ENCODE peak calls at places on chromosomes 4 and X, in four cellular contexts. O is GM23248, T is gastrocnemius medialis, M is stomach. R is an unnamed sample.
A peak's percentile ranks its signal among the peaks of the same experiment; 100 is the strongest.

GRCh38 chr4:153375303-153375702 is 30.8 kb downstream of the MND1 start:
- DNase-seq in M (no peak), T (no peak), O (no peak), R (no peak)

GRCh38 chr4:95547708-95548471 is 883 bp downstream of the UNC5C start:
- DNase-seq in T (no peak), M (no peak), O (peak; percentile 26), R (peak; percentile 42)

GRCh38 chrX:129782706-129783105 is 3.0 kb downstream of the SASH3 start:
- DNase-seq in T (no peak), M (no peak), O (no peak), R (no peak)

GRCh38 chr4:168183717-168184571 is 91.6 kb downstream of the ANXA10 start:
- DNase-seq in M (no peak), O (peak; percentile 61), T (no peak), R (peak; percentile 32)

GRCh38 chr4:120991885-120992284 is 69.4 kb upstream of the PRDM5 start:
- DNase-seq in T (no peak), O (peak; percentile 7), M (no peak), R (no peak)

GRCh38 chr4:114729339-114729738 is 130.7 kb downstream of the UGT8 start:
- DNase-seq in O (no peak), T (no peak), M (no peak), R (peak; percentile 17)

GRCh38 chr4:148163011-148163410 is 279.2 kb downstream of the NR3C2 start:
- DNase-seq in M (no peak), T (no peak), O (no peak), R (no peak)

GRCh38 chr4:102438873-102439614 is 62.1 kb upstream of the NFKB1 start:
- DNase-seq in T (peak; percentile 23), O (peak; percentile 92), M (no peak), R (no peak)

GRCh38 chrX:20947411-20947912 is 426.8 kb upstream of the CNKSR2 start:
- DNase-seq in M (no peak), O (no peak), T (no peak), R (peak; percentile 17)

GRCh38 chr4:25413261-25413660 is 36.2 kb downstream of the ANAPC4 start:
- DNase-seq in M (no peak), O (no peak), T (no peak), R (no peak)

GRCh38 chrX:154358829-154359228 is 15.6 kb downstream of the FLNA start:
- DNase-seq in M (no peak), O (no peak), T (no peak), R (no peak)

GRCh38 chr4:142656178-142656577 is 189.9 kb downstream of the INPP4B start:
- DNase-seq in T (no peak), M (no peak), O (peak; percentile 27), R (no peak)

GRCh38 chr4:48028654-48029053 is 12.1 kb downstream of the NIPAL1 start:
- DNase-seq in M (no peak), O (no peak), T (no peak), R (no peak)

GRCh38 chrX:154419688-154420401 is 8.5 kb downstream of the TAFAZZIN start:
- DNase-seq in M (no peak), O (no peak), T (no peak), R (no peak)

GRCh38 chrX:15471016-15471415 is 22.1 kb downstream of the PIR start:
- DNase-seq in O (peak; percentile 69), T (peak; percentile 45), M (peak; percentile 65), R (peak; percentile 63)

GRCh38 chrX:152212969-152213368 is 74.6 kb upstream of the MAGEA10 start:
- DNase-seq in M (no peak), T (no peak), O (no peak), R (no peak)
- H3K27me3 ChIP-seq in M (no peaks in the 10 kb centered on the region), T (no peaks in the 10 kb centered on the region), O (no peaks in the 10 kb centered on the region), R (no peaks in the 10 kb centered on the region)

DNA sequence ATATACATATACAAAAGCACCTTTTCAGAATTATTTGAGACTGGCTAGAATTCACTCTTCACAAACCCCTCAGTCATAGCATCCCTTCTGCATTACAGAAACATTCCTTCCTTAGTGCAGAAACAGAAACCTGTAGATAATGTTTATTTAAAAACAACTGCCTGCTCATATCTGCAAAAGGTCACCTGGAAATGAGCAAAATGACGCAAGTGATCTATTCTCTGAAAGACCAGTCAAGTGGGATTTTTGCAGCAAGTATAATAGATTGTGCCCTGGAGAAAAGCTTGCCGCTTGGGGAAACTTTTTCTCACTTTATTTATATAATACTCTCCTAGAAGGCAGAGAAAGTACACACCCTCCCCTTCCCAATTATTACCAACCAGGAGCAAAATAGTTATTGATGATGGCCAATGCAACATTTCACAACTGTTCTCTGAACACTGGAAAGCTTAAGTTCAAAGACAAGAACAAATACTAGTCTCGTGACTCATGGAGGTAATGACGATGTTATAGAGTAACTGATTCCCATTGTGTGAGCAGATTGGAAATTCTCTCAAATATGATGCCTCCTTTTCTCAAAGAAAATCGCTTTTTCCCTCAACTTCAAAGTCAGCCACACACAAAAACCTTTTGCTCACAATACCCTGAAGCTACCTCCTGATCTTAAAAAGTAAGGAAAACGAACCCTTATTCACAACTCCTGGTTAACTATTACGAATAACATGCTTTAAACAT is 41.2 kb downstream of the MID1 start:
- DNase-seq in M (no peak), T (no peak), O (peak; percentile 74), R (no peak)
- H3K4me3 ChIP-seq in M (peak overlapping the region; percentile 4), T (no peak overlapping the region), O (peak overlapping the region; percentile 64), R (no peak overlapping the region)

GRCh38 chr4:84931961-84932360 is 34.5 kb downstream of the WDFY3 start:
- DNase-seq in M (no peak), T (no peak), O (no peak), R (no peak)

GRCh38 chr4:84936123-84936522 is 30.4 kb downstream of the WDFY3 start:
- DNase-seq in M (no peak), T (no peak), O (no peak), R (no peak)

GRCh38 chr4:84928089-84928488 is 38.4 kb downstream of the WDFY3 start:
- DNase-seq in M (no peak), T (no peak), O (no peak), R (no peak)

GRCh38 chr4:84931274-84931673 is 35.2 kb downstream of the WDFY3 start:
- DNase-seq in T (no peak), O (no peak), M (no peak), R (no peak)

GRCh38 chr4:84932462-84932861 is 34.0 kb downstream of the WDFY3 start:
- DNase-seq in M (no peak), O (no peak), T (no peak), R (no peak)
- H3K36me3 ChIP-seq in M (peaks cover 19% of the 10 kb centered on the region), O (no peaks in the 10 kb centered on the region), T (peaks cover 8% of the 10 kb centered on the region), R (peaks cover 5% of the 10 kb centered on the region)

DNA sequence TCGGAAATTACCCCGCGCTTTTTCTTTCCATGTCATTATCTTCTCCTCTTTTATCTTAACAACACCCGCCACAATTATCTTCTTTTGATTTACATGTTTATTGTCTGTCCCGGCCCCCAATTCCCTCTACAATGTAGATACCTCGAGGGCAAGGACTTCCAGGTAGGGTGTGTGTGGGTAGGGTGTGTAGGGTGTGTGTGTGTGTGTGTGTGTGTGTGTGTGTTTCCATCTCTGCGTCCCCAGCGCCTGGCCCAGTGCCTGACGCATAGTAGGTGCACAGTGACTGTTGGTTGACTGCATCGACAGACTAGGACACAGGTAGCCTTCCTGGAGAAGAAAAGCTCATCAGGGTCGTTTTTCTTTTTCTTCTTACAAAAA is 103.1 kb downstream of the UCHL1 start:
- DNase-seq in O (no peak), M (no peak), T (no peak), R (no peak)
- H3K27me3 ChIP-seq in O (peaks cover 14% of the 10 kb centered on the region), M (peaks cover 9% of the 10 kb centered on the region), T (no peaks in the 10 kb centered on the region), R (peaks cover 61% of the 10 kb centered on the region)

GRCh38 chrX:110181459-110182137 is 136.3 kb downstream of the AMMECR1 start:
- DNase-seq in T (no peak), M (no peak), O (no peak), R (no peak)

GRCh38 chrX:110180176-110180927 is 137.5 kb downstream of the AMMECR1 start:
- DNase-seq in M (no peak), O (peak; percentile 84), T (no peak), R (no peak)

GRCh38 chrX:110182865-110183264 is 135.0 kb downstream of the AMMECR1 start:
- DNase-seq in M (no peak), T (no peak), O (peak; percentile 8), R (no peak)

GRCh38 chrX:110182362-110182761 is 135.5 kb downstream of the AMMECR1 start:
- DNase-seq in T (no peak), O (peak; percentile 69), M (no peak), R (no peak)

DNA sequence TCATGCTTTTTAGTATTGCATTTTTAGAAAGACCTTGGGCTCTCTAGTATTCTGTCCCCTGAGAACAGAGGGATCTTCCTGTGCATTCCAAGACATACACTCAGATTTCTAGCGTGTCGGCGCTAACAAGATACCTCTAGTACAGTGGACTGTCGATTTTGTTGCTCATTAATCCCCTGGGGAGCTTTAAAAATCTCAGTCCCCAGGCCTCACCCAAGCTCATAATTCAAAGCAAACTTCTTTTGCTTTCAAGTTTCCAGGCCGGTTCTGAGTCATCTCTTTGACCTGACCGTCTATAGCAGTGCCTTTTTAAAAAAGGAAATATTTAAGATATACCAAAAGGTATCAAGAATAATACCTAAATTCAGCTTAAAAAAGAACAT is 137.0 kb downstream of the AMMECR1 start:
- DNase-seq in T (no peak), M (no peak), O (peak; percentile 83), R (no peak)
- H3K4me3 ChIP-seq in T (no peak overlapping the region), M (no peak overlapping the region), O (no peak overlapping the region), R (no peak overlapping the region)

DNA sequence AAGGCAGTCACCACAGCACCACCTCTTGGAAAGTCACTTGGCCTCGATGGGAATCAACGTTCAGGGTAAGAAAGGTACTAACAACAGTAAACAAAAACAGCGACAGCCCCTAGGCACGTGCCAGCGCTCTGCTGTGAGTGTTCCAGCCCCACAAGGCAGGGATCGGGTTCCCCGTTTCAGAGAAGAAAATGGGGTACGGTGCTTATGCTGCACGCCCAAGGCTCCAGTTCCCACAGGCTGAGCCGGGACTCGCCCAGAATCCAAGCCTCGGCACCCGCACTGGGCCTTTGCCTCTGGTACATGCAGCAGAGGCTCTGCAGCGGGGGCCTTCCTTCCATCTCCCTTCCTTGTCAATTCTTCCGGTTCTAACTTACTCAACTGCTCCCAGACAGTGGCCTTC is 37.3 kb downstream of the WDR1 start:
- DNase-seq in O (no peak), M (peak; percentile 24), T (no peak), R (peak; percentile 30)
- H3K36me3 ChIP-seq in O (peaks cover 94% of the 10 kb centered on the region), M (peaks cover 100% of the 10 kb centered on the region), T (peaks cover 96% of the 10 kb centered on the region), R (peaks cover 78% of the 10 kb centered on the region)